ENCODE peak calls at places on chromosome 22, in ten cellular contexts. K, G, Q, P, A, B, C, L, T and O are unnamed samples.

GRCh38 chr22:33332538-33332937 is 274.4 kb upstream of the SYN3 start:
- DNase-seq in G (no peak), T (no peak), Q (no peak), P (no peak), B (peak), K (no peak), A (no peak), C (no peak), L (no peak), O (no peak)

GRCh38 chr22:50186789-50187523 is 1.2 kb downstream of the TRABD start:
- DNase-seq in G (no peak), B (peak), C (peak), A (peak), T (peak), P (no peak), Q (peak), L (no peak), K (no peak), O (peak)

GRCh38 chr22:27668828-27669797 is 132.4 kb downstream of the MN1 start:
- DNase-seq in T (no peak), Q (peak), G (no peak), K (no peak), C (peak), L (no peak), P (no peak), B (peak), A (peak), O (no peak)

GRCh38 chr22:48535868-48536690 is 1291.6 kb downstream of the BRD1 start:
- DNase-seq in G (no peak), P (no peak), L (no peak), C (no peak), A (no peak), T (no peak), B (no peak), Q (no peak), K (peak), O (no peak)

GRCh38 chr22:35313311-35314121 is 13.8 kb downstream of the TOM1 start:
- DNase-seq in K (no peak), B (no peak), C (peak), L (no peak), T (no peak), A (peak), Q (no peak), P (peak), G (no peak), O (no peak)

GRCh38 chr22:35549338-35549737 is 8.7 kb downstream of the RASD2 start:
- DNase-seq in C (peak), Q (no peak), P (no peak), L (no peak), A (no peak), T (no peak), B (no peak), G (no peak), K (peak), O (no peak)

GRCh38 chr22:50219800-50220602 is 19.2 kb downstream of the SELENOO start:
- DNase-seq in A (no peak), T (no peak), P (no peak), G (no peak), C (no peak), Q (no peak), L (no peak), K (no peak), B (no peak), O (no peak)

GRCh38 chr22:30868663-30869385 is 99.8 kb downstream of the MORC2 start:
- DNase-seq in K (no peak), P (peak), L (no peak), B (no peak), A (no peak), T (no peak), Q (no peak), G (no peak), C (no peak), O (no peak)

GRCh38 chr22:46052331-46052771 is 75.4 kb upstream of the WNT7B start:
- DNase-seq in C (no peak), Q (no peak), B (no peak), A (peak), K (no peak), L (no peak), G (no peak), P (peak), T (no peak), O (no peak)

GRCh38 chr22:45758603-45759002 is 87.0 kb downstream of the ATXN10 start:
- DNase-seq in B (no peak), L (no peak), A (no peak), T (no peak), G (no peak), K (no peak), Q (no peak), P (no peak), C (no peak), O (no peak)

GRCh38 chr22:46454910-46455269 is 82.5 kb downstream of the CELSR1 start:
- DNase-seq in Q (no peak), B (no peak), A (no peak), C (no peak), T (no peak), P (no peak), K (no peak), L (no peak), G (no peak), O (no peak)

GRCh38 chr22:41369837-41370236 is 11.9 kb upstream of the TEF start:
- DNase-seq in A (no peak), L (no peak), Q (no peak), G (no peak), K (no peak), C (no peak), P (no peak), T (no peak), B (no peak), O (no peak)
- H3K27ac ChIP-seq in A (no peak), L (no peak), Q (no peak), G (no peak), K (peak), C (peak), P (peak), T (no peak), B (no peak), O (no peak)

DNA sequence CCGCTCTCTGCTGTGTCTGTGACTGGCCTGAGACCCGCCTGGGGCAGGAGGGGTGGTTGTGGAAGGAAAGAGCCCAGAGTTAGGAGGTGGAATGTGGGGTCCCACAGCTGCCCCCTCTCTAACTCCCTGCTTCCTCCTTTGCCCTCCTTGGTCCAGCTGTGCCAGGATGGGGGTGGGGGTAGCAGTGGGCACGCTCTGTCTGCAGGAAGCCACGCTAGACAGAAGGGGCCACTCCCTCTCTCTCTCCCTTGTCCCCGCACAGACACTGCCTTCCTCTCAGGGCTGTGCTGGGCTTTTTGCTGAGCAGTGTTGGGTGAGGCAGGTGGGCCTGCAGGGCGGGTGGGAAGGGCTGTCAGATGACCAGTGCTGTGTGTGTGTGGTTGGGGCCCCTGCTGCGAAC is 2.0 kb upstream of the SOX10 start:
- DNase-seq in K (peak), T (no peak), P (no peak), A (no peak), G (no peak), L (no peak), C (no peak), Q (no peak), B (no peak), O (no peak)
- H3K27ac ChIP-seq in K (peak), T (no peak), P (peak), A (no peak), G (no peak), L (no peak), C (no peak), Q (no peak), B (no peak), O (no peak)

GRCh38 chr22:25143161-25144076 is 56.2 kb upstream of the CRYBB3 start:
- DNase-seq in T (no peak), G (no peak), C (no peak), P (no peak), B (no peak), A (no peak), Q (no peak), L (no peak), K (no peak), O (no peak)
- H3K27ac ChIP-seq in T (no peak), G (no peak), C (peak), P (no peak), B (no peak), A (no peak), Q (no peak), L (no peak), K (no peak), O (no peak)

GRCh38 chr22:40388231-40388630 is 17.8 kb downstream of the SGSM3 start:
- DNase-seq in B (no peak), P (no peak), Q (no peak), L (no peak), K (no peak), G (no peak), T (no peak), C (no peak), A (no peak), O (no peak)
- H3K27ac ChIP-seq in B (peak), P (no peak), Q (no peak), L (no peak), K (no peak), G (no peak), T (no peak), C (no peak), A (no peak), O (no peak)

DNA sequence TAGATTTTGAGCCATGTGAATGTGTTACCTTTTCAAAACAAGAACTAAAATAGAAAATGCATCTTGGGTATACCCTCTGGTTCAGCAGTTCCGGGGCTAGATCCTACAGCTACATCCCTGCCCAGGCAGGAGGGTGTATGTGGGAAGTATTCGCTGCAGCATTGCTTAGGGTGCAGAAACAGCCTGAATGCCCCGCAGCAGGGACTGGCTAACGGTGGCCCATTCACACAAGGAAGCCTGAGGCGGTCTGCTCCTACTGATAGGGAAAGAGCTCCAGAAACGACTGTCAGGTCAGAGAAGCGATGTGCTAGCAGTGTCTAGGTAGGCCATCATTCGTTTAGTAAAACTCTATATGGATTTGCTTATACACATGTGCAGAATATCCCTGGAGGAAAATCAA is 9.9 kb upstream of the RASL10A start:
- DNase-seq in C (no peak), P (no peak), A (no peak), T (no peak), K (no peak), L (no peak), B (no peak), G (no peak), Q (no peak), O (no peak)
- H3K27ac ChIP-seq in C (no peak), P (no peak), A (no peak), T (no peak), K (no peak), L (no peak), B (no peak), G (no peak), Q (no peak), O (no peak)

DNA sequence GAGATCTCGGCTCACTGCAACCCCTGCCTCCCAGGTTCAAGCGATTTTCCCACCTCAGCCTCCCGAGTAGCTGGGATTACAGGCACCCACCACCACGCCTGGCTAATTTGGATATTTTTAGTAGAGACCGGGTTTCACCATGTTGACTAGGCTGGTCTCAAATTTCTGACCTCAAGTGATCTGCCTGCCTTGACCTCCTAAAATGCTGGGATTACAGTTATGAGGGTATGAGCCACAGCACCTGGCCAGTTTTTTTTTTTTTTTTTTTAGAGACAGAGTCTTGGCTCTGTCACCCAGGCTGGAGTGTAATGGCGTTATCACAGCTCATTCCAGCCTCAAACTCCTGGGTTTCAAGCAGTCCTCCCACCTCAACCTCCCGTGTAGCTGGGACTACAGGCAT is 54.9 kb upstream of the PRR5 start:
- DNase-seq in B (no peak), A (no peak), T (no peak), P (no peak), Q (no peak), L (no peak), C (no peak), G (no peak), K (no peak), O (no peak)
- H3K27ac ChIP-seq in B (no peak), A (no peak), T (no peak), P (no peak), Q (no peak), L (no peak), C (no peak), G (no peak), K (no peak), O (no peak)

GRCh38 chr22:43109921-43110443 is 568 bp upstream of the BIK start:
- DNase-seq in B (no peak), T (no peak), C (no peak), A (no peak), P (no peak), K (no peak), Q (peak), L (no peak), G (no peak), O (peak)

GRCh38 chr22:43113516-43114251 is 3.1 kb downstream of the BIK start:
- DNase-seq in Q (no peak), L (no peak), K (no peak), B (no peak), C (no peak), T (no peak), A (no peak), G (no peak), P (no peak), O (no peak)

GRCh38 chr22:43109511-43109910 is 1.0 kb upstream of the BIK start:
- DNase-seq in Q (peak), B (no peak), A (no peak), K (no peak), P (no peak), G (no peak), C (no peak), T (no peak), L (no peak), O (no peak)

GRCh38 chr22:43110444-43110926 is at the start of gene BIK:
- DNase-seq in C (peak), A (peak), G (peak), P (no peak), T (peak), Q (peak), L (peak), B (peak), K (peak), O (peak)

GRCh38 chr22:43110927-43111623 is 525 bp downstream of the BIK start:
- DNase-seq in T (peak), G (peak), L (peak), A (peak), Q (peak), K (no peak), C (no peak), P (no peak), B (peak), O (peak)
- H3K27ac ChIP-seq in T (no peak), G (peak), L (no peak), A (no peak), Q (no peak), K (no peak), C (no peak), P (no peak), B (peak), O (no peak)